ENCODE peak calls at places on chromosomes 16 and 17, in four cellular contexts. One of them, this sample, is unnamed.

GRCh38 chr16:72210571-72210970 is 38.6 kb upstream of the PMFBP1 start:
- DNase-seq in bronchial epithelial cell: no peak
- DNase-seq in GM12878: no peak
- DNase-seq in transverse colon: no peak
- DNase-seq in this sample: no peak

GRCh38 chr16:75097941-75098897 is 18.4 kb downstream of the LDHD start:
- DNase-seq in bronchial epithelial cell: peak; percentile 47
- DNase-seq in GM12878: no peak
- DNase-seq in transverse colon: no peak
- DNase-seq in this sample: no peak

GRCh38 chr17:59296190-59296589 is 35.3 kb upstream of the YPEL2 start:
- DNase-seq in bronchial epithelial cell: peak; percentile 43
- DNase-seq in GM12878: no peak
- DNase-seq in transverse colon: no peak
- DNase-seq in this sample: no peak

GRCh38 chr17:60065136-60065535 is 13.6 kb downstream of the HEATR6 start:
- DNase-seq in bronchial epithelial cell: peak; percentile 42
- DNase-seq in GM12878: no peak
- DNase-seq in transverse colon: no peak
- DNase-seq in this sample: no peak

GRCh38 chr17:78133971-78134898 is 3.7 kb downstream of the TMC8 start:
- DNase-seq in bronchial epithelial cell: peak; percentile 47
- DNase-seq in GM12878: no peak
- DNase-seq in transverse colon: peak; percentile 82
- DNase-seq in this sample: peak; percentile 81

GRCh38 chr16:85888405-85889331 is 10.3 kb upstream of the IRF8 start:
- DNase-seq in bronchial epithelial cell: peak; percentile 89
- DNase-seq in GM12878: peak; percentile 89
- DNase-seq in transverse colon: no peak
- DNase-seq in this sample: peak; percentile 69

GRCh38 chr16:30903596-30903995 is 7.2 kb downstream of the CTF1 start:
- DNase-seq in bronchial epithelial cell: no peak
- DNase-seq in GM12878: no peak
- DNase-seq in transverse colon: no peak
- DNase-seq in this sample: no peak

GRCh38 chr17:59842901-59843652 is 49.7 kb downstream of the TUBD1 start:
- DNase-seq in bronchial epithelial cell: peak; percentile 99
- DNase-seq in GM12878: peak; percentile 80
- DNase-seq in transverse colon: peak; percentile 76
- DNase-seq in this sample: peak; percentile 77

GRCh38 chr16:59665618-59666220 is 931.6 kb upstream of the GOT2 start:
- DNase-seq in bronchial epithelial cell: no peak
- DNase-seq in GM12878: no peak
- DNase-seq in transverse colon: no peak
- DNase-seq in this sample: no peak

GRCh38 chr17:64040201-64040600 is 19.8 kb upstream of the ICAM2 start:
- DNase-seq in bronchial epithelial cell: no peak
- DNase-seq in GM12878: no peak
- DNase-seq in transverse colon: peak; percentile 27
- DNase-seq in this sample: no peak
- H3K4me3 ChIP-seq in bronchial epithelial cell: no peak overlapping the region
- H3K4me3 ChIP-seq in GM12878: no peak overlapping the region
- H3K4me3 ChIP-seq in transverse colon: no peak overlapping the region
- H3K4me3 ChIP-seq in this sample: no peak overlapping the region

DNA sequence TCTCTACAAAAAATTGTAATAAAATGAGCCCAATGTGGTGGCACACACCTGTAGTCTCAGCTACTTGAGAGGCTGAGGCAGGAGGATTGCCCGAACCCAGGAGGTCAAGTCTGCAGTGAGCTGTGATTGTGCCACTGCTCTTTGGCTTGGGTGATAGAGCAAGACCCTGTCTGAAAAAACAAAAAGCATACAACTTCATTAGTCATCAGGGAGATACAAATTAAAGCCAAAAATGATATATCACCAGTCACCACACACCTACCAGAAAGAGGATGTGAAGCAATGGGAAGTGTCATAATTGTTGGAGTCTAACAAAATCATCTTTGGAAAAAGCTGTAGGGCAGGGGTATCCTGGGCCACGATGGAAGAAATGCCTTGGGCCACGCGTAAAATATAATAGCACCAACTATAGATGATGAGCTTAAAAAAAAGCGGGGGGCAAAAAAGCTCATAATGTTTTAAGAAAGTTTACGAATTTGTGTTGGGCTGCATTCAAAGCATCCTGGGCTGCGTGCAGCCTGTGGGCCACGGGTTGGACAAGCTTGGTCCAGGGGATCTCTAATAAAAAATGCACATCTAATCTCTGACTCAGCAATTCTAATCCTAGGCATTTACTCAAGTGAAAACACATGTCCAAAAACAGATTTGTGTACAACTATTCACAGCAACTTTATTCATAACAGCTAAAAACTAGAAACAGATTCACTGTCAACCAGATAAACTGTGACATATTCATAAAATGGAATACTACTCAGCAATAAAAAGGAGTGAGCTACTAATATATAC is 65.8 kb downstream of the HIC1 start:
- DNase-seq in bronchial epithelial cell: peak; percentile 41
- DNase-seq in GM12878: no peak
- DNase-seq in transverse colon: no peak
- DNase-seq in this sample: no peak
- H3K27me3 ChIP-seq in bronchial epithelial cell: no peaks in the 10 kb centered on the region
- H3K27me3 ChIP-seq in GM12878: no peaks in the 10 kb centered on the region
- H3K27me3 ChIP-seq in transverse colon: no peaks in the 10 kb centered on the region
- H3K27me3 ChIP-seq in this sample: no peaks in the 10 kb centered on the region

DNA sequence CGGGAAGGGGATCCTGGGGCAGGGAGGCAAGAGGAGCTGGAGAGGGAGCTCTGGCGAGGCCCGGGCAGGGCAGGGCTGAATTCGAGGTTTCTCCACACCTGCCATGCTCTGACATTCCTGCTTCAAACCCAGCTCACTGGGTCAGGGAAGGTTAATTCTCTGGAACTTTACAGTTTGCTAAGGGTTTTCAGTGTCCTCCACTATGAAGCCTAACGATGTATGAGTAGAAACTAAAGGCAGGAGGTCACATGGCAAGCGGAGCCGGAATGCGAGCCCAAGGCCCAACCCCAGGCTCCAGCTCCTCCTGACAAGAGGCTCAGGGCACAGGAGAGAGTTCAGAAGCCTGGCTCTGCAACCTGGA is 29.2 kb downstream of the DCAKD start:
- DNase-seq in bronchial epithelial cell: no peak
- DNase-seq in GM12878: no peak
- DNase-seq in transverse colon: no peak
- DNase-seq in this sample: no peak
- H3K4me3 ChIP-seq in bronchial epithelial cell: no peak overlapping the region
- H3K4me3 ChIP-seq in GM12878: no peak overlapping the region
- H3K4me3 ChIP-seq in transverse colon: no peak overlapping the region
- H3K4me3 ChIP-seq in this sample: no peak overlapping the region

GRCh38 chr17:47870042-47870441 is 19.1 kb upstream of the SP6 start:
- DNase-seq in bronchial epithelial cell: no peak
- DNase-seq in GM12878: no peak
- DNase-seq in transverse colon: no peak
- DNase-seq in this sample: no peak
- H3K27me3 ChIP-seq in bronchial epithelial cell: peaks cover 2% of the 10 kb centered on the region
- H3K27me3 ChIP-seq in GM12878: no peaks in the 10 kb centered on the region
- H3K27me3 ChIP-seq in transverse colon: peaks cover 57% of the 10 kb centered on the region
- H3K27me3 ChIP-seq in this sample: peaks cover 3% of the 10 kb centered on the region

GRCh38 chr17:57501016-57501415 is 244.1 kb downstream of the CCDC182 start:
- DNase-seq in bronchial epithelial cell: no peak
- DNase-seq in GM12878: no peak
- DNase-seq in transverse colon: no peak
- DNase-seq in this sample: no peak

GRCh38 chr17:57496382-57496781 is 240.1 kb downstream of the MSI2 start:
- DNase-seq in bronchial epithelial cell: no peak
- DNase-seq in GM12878: no peak
- DNase-seq in transverse colon: no peak
- DNase-seq in this sample: no peak

GRCh38 chr17:57502696-57503307 is 242.3 kb downstream of the CCDC182 start:
- DNase-seq in bronchial epithelial cell: peak; percentile 65
- DNase-seq in GM12878: no peak
- DNase-seq in transverse colon: no peak
- DNase-seq in this sample: no peak

GRCh38 chr17:57498443-57498842 is 242.1 kb downstream of the MSI2 start:
- DNase-seq in bronchial epithelial cell: no peak
- DNase-seq in GM12878: no peak
- DNase-seq in transverse colon: no peak
- DNase-seq in this sample: no peak

GRCh38 chr17:57499648-57500049 is 243.3 kb downstream of the MSI2 start:
- DNase-seq in bronchial epithelial cell: no peak
- DNase-seq in GM12878: no peak
- DNase-seq in transverse colon: no peak
- DNase-seq in this sample: no peak
- H3K4me3 ChIP-seq in bronchial epithelial cell: no peak overlapping the region
- H3K4me3 ChIP-seq in GM12878: no peak overlapping the region
- H3K4me3 ChIP-seq in transverse colon: no peak overlapping the region
- H3K4me3 ChIP-seq in this sample: no peak overlapping the region

GRCh38 chr16:10669791-10670190 is 24.9 kb downstream of the TEKT5 start:
- DNase-seq in bronchial epithelial cell: no peak
- DNase-seq in GM12878: no peak
- DNase-seq in transverse colon: no peak
- DNase-seq in this sample: no peak

GRCh38 chr16:10668322-10669045 is 26.2 kb downstream of the TEKT5 start:
- DNase-seq in bronchial epithelial cell: no peak
- DNase-seq in GM12878: no peak
- DNase-seq in transverse colon: no peak
- DNase-seq in this sample: peak; percentile 19

GRCh38 chr16:10675861-10676260 is 18.9 kb downstream of the TEKT5 start:
- DNase-seq in bronchial epithelial cell: no peak
- DNase-seq in GM12878: no peak
- DNase-seq in transverse colon: no peak
- DNase-seq in this sample: no peak

GRCh38 chr16:10675221-10675620 is 19.5 kb downstream of the TEKT5 start:
- DNase-seq in bronchial epithelial cell: no peak
- DNase-seq in GM12878: no peak
- DNase-seq in transverse colon: no peak
- DNase-seq in this sample: no peak

DNA sequence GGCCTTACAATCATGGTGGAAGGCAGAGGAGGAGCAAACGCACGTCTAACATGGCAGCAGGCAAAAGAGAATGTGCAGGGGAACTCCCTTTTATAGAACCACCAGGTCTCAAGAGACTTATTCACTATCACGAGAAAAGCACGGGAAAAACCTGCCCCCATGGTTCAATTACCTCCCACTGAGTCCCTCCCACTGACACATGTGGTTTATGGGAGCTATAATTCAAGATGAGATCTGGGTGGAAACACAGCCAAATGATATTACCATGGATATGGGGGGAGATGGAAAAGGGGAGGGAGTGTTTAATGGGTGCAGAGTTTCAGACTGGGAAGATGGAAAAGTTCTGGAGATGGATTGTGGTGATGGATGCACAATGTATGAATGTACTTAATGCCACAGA is 23.0 kb downstream of the TEKT5 start:
- DNase-seq in bronchial epithelial cell: no peak
- DNase-seq in GM12878: no peak
- DNase-seq in transverse colon: no peak
- DNase-seq in this sample: no peak
- H3K27me3 ChIP-seq in bronchial epithelial cell: no peaks in the 10 kb centered on the region
- H3K27me3 ChIP-seq in GM12878: no peaks in the 10 kb centered on the region
- H3K27me3 ChIP-seq in transverse colon: no peaks in the 10 kb centered on the region
- H3K27me3 ChIP-seq in this sample: no peaks in the 10 kb centered on the region

GRCh38 chr16:82340531-82340930 is 170.5 kb upstream of the MPHOSPH6 start:
- DNase-seq in bronchial epithelial cell: no peak
- DNase-seq in GM12878: no peak
- DNase-seq in transverse colon: no peak
- DNase-seq in this sample: no peak
- H3K4me3 ChIP-seq in bronchial epithelial cell: no peak overlapping the region
- H3K4me3 ChIP-seq in GM12878: no peak overlapping the region
- H3K4me3 ChIP-seq in transverse colon: no peak overlapping the region
- H3K4me3 ChIP-seq in this sample: no peak overlapping the region

DNA sequence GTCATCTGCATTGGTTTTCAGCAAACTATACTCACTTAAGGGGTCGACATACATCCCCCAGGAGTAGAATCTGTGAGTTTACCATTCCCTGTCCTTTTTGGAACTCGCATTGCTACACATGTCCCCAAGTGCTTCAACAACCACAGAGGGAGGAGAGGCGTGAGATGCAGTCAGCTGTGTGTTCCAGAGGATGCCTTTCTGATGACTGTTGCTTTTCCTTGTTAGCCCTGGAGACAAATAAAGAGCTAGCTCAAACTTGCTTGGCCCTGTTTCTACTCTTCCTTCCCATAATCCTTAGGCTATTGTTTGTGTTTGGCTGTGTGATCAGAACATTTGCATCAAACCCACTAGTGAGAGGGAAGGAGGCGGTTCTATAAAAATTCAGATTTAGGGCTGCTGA is 264.0 kb downstream of the ENGASE start:
- DNase-seq in bronchial epithelial cell: peak; percentile 75
- DNase-seq in GM12878: no peak
- DNase-seq in transverse colon: no peak
- DNase-seq in this sample: no peak
- H3K27me3 ChIP-seq in bronchial epithelial cell: no peaks in the 10 kb centered on the region
- H3K27me3 ChIP-seq in GM12878: no peaks in the 10 kb centered on the region
- H3K27me3 ChIP-seq in transverse colon: no peaks in the 10 kb centered on the region
- H3K27me3 ChIP-seq in this sample: no peaks in the 10 kb centered on the region

GRCh38 chr16:694863-695354 is 4.7 kb upstream of the WDR24 start:
- DNase-seq in bronchial epithelial cell: no peak
- DNase-seq in GM12878: no peak
- DNase-seq in transverse colon: no peak
- DNase-seq in this sample: no peak
- H3K4me3 ChIP-seq in bronchial epithelial cell: peak overlapping the region; percentile 39
- H3K4me3 ChIP-seq in GM12878: no peak overlapping the region
- H3K4me3 ChIP-seq in transverse colon: no peak overlapping the region
- H3K4me3 ChIP-seq in this sample: peak overlapping the region; percentile 55

GRCh38 chr16:50546125-50546524 is 2.1 kb upstream of the NKD1 start:
- DNase-seq in bronchial epithelial cell: peak; percentile 21
- DNase-seq in GM12878: no peak
- DNase-seq in transverse colon: no peak
- DNase-seq in this sample: no peak
- H3K27me3 ChIP-seq in bronchial epithelial cell: peaks cover 13% of the 10 kb centered on the region
- H3K27me3 ChIP-seq in GM12878: peaks cover 4% of the 10 kb centered on the region
- H3K27me3 ChIP-seq in transverse colon: peaks cover 30% of the 10 kb centered on the region
- H3K27me3 ChIP-seq in this sample: peaks cover 4% of the 10 kb centered on the region